ENCODE peak calls at places on chromosomes 5 and 9, in four cellular contexts. E is K562, M is HepG2, W is GM12878. N is an unnamed sample.

GRCh38 chr9:81293651-81294050 is 395.7 kb downstream of the TLE1 start:
- DNase-seq in E (no peak), M (no peak), W (no peak), N (no peak)

GRCh38 chr5:91521313-91521712 is 138.2 kb upstream of the ARRDC3 start:
- DNase-seq in E (no peak), M (no peak), W (no peak), N (no peak)

GRCh38 chr5:107840161-107840560 is 169.4 kb upstream of the EFNA5 start:
- DNase-seq in E (no peak), M (no peak), W (no peak), N (no peak)

GRCh38 chr5:58064799-58065198 is 395.1 kb downstream of the PLK2 start:
- DNase-seq in E (no peak), M (no peak), W (no peak), N (no peak)

GRCh38 chr5:131571669-131572168 is 63.3 kb downstream of the RAPGEF6 start:
- DNase-seq in E (no peak), M (no peak), W (no peak), N (no peak)

GRCh38 chr5:1885777-1886633 is 3.3 kb upstream of the IRX4 start:
- DNase-seq in E (no peak), M (no peak), W (no peak), N (no peak)

GRCh38 chr5:115100556-115100955 is 69.2 kb downstream of the TRIM36 start:
- DNase-seq in E (no peak), M (no peak), W (no peak), N (no peak)

GRCh38 chr9:18343799-18344198 is 130.2 kb upstream of the ADAMTSL1 start:
- DNase-seq in E (no peak), M (no peak), W (no peak), N (no peak)

GRCh38 chr5:151164687-151165392 is 7.3 kb upstream of the ANXA6 start:
- DNase-seq in E (peak), M (peak), W (peak), N (peak)

GRCh38 chr5:172683696-172684464 is 42.8 kb downstream of the NEURL1B start:
- DNase-seq in E (no peak), M (no peak), W (no peak), N (peak)

GRCh38 chr9:94611638-94612068 is 18.0 kb upstream of the FBP2 start:
- DNase-seq in E (no peak), M (no peak), W (no peak), N (no peak)

GRCh38 chr9:86634501-86634900 is 280.3 kb upstream of the TUT7 start:
- DNase-seq in E (no peak), M (no peak), W (no peak), N (no peak)

GRCh38 chr5:103111458-103111857 is 8.5 kb downstream of the GIN1 start:
- DNase-seq in E (no peak), M (no peak), W (no peak), N (no peak)

GRCh38 chr9:120258096-120258495 is 321.9 kb downstream of the CDK5RAP2 start:
- DNase-seq in E (no peak), M (no peak), W (no peak), N (no peak)

GRCh38 chr9:107969141-107969540 is 479.6 kb upstream of the KLF4 start:
- DNase-seq in E (no peak), M (no peak), W (no peak), N (no peak)

GRCh38 chr5:34892414-34892813 is 22.9 kb downstream of the RAD1 start:
- DNase-seq in E (no peak), M (no peak), W (no peak), N (no peak)
- TF ChIP-seq MYC in E (no peak), M (no peak), W (no peak), N (no peak)

GRCh38 chr9:131667576-131667975 is 72.3 kb downstream of the RAPGEF1 start:
- DNase-seq in E (no peak), M (no peak), W (no peak), N (no peak)

GRCh38 chr9:131668057-131668438 is 71.8 kb downstream of the RAPGEF1 start:
- DNase-seq in E (no peak), M (no peak), W (no peak), N (no peak)

GRCh38 chr9:131670247-131670681 is 69.6 kb downstream of the RAPGEF1 start:
- DNase-seq in E (no peak), M (no peak), W (no peak), N (no peak)

GRCh38 chr9:131669234-131670172 is 70.4 kb downstream of the RAPGEF1 start:
- DNase-seq in E (no peak), M (no peak), W (no peak), N (no peak)

DNA sequence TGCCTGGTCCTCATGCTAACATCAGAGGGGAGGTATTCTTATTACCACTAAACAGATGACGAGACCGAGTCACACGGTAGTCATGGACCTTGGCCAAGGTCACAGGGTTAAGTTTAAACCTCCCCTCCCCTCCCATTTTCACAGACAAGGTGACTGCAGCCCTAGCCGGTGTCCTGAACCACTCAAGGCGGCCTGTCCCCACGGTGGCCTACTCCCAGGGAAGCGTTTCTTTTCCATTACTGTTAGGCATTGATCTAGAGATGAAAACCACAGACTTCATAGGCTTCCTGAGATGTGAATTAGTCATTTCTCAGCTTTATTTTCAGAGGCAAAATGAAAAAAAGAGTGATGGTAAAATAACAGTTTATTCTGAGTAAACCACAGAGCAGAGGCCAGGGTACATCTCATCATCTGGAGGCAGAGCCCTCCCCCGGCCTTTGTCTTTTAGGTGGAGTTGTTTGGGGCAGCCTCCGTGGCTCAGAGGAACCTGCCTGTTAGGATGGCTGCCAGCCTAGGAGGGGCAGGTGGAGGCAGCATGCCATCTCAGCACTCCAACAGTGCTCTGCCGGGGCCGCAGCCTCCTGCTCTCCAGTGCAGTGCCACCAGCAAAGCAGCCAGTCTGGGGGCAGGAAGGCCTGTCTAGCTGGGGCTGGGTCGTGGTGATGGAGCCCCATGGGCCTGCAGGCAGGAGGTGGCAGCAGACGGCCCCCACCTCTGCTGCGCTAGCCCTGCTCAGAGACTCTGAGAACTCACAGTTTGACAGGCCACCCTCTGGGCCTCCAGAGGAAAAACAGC is 71.2 kb downstream of the RAPGEF1 start:
- DNase-seq in E (no peak), M (peak), W (peak), N (peak)
- TF ChIP-seq POLR2AphosphoS5 in E (no peak), M (no peak), W (no peak), N (no peak)

GRCh38 chr9:121714075-121714705 is 62.8 kb downstream of the DAB2IP start:
- DNase-seq in E (no peak), M (no peak), W (no peak), N (no peak)

GRCh38 chr9:121718063-121718462 is 66.6 kb downstream of the DAB2IP start:
- DNase-seq in E (no peak), M (no peak), W (no peak), N (no peak)

GRCh38 chr9:121714873-121715272 is 63.4 kb downstream of the DAB2IP start:
- DNase-seq in E (no peak), M (no peak), W (no peak), N (no peak)

GRCh38 chr9:121718501-121718900 is 67.1 kb downstream of the DAB2IP start:
- DNase-seq in E (no peak), M (no peak), W (no peak), N (no peak)

DNA sequence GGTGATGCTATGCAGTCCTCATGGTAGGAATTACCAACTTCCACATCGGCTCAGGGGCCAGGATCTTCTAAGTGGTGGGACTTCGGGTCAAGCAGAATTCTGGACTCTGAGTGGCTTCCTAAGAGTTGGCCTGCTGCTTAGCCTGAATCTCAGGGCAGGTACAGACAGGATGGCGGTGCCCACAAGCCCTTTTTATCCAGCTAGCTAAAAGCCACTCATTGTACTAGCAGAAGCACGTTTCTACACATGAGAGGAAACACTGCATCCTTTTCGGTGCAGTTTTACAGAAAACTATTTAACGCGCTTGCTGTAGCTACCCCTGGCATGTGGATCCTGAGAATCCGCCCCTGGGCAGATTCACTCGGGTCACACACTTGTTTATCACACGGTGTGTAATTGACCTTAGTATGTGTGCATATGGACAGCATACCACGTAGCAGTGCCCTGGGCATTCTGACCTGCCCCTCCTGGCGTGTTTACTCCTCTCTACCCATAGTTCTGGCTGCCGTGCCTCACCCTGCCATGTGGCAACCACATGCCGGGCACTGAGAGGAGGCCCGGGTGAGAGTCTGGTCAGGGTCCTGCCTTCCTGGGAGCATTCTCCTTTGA is 65.8 kb downstream of the DAB2IP start:
- DNase-seq in E (no peak), M (no peak), W (no peak), N (no peak)
- TF ChIP-seq MYC in E (no peak), M (no peak), W (no peak), N (no peak)

DNA sequence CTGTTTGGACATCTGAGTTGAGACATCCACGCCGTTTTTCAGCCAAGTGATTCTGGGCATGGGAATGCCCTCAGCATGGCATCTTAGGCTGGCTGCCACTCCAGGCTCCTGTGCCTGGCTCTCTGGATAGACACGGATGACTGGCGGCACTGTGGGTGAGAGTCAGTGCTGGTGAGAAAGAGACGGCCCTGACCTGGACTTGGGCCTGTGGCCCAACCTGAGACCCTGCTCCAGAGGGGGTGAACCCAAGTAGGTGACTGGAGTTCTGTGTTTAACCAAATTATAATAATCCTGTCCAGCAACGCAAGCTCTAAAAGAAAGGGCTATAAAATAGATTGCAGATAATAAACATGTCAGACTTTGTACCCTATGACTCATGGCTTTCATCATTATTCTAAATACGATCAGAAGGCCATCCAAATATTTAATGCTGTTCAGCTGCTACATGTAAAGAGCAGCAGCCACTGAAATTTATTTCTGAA is 173.9 kb downstream of the HSPA4 start:
- DNase-seq in E (no peak), M (no peak), W (no peak), N (peak)
- TF ChIP-seq POLR2AphosphoS5 in E (no peak), M (no peak), W (no peak), N (no peak)

DNA sequence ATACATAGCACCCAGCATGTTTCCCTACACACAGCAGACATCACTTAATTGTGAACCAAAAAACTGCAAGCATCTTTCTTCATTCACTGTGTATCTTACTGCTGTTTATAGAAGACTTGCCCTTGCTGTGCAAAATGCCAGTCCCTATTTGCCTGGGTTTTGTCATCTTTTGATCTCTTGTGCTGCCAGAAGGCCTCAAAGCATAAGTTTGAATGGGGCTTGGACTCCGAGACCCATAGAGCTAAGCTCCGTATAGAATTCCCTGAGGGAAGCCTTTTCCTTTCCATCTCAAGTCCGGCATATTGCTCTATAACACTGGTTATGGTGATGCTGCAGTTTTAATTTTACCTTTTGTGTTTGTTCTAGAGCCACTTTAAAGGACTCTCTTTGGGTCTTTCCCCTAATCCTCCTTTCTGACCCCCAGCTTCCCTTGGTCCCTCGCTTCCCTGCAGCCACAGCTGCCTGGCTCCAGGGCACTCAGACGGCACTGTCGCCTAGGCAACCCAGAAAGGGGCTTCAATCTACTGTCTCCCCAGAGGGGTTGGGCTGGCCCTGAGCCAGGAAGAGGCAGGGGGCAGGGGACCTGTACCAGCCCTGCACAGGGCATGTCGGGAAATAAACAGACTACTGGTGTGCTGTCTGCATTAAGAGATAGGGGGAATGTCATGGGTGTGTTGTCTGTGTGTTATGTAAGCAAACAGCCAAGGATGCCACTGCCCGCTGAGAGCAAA is 73.4 kb upstream of the MELK start:
- DNase-seq in E (no peak), M (no peak), W (no peak), N (no peak)
- TF ChIP-seq MYC in E (no peak), M (no peak), W (no peak), N (no peak)

GRCh38 chr9:137217276-137218211 is 4.5 kb downstream of the RNF208 start:
- DNase-seq in E (peak), M (peak), W (no peak), N (no peak)
- TF ChIP-seq POLR2AphosphoS5 in E (no peak), M (peak), W (no peak), N (no peak)

GRCh38 chr9:3989915-3990314 is 310.0 kb downstream of the GLIS3 start:
- DNase-seq in E (no peak), M (no peak), W (no peak), N (no peak)

GRCh38 chr9:3980771-3981170 is 319.1 kb downstream of the GLIS3 start:
- DNase-seq in E (no peak), M (no peak), W (no peak), N (no peak)

GRCh38 chr9:3980212-3980611 is 319.7 kb downstream of the GLIS3 start:
- DNase-seq in E (no peak), M (no peak), W (no peak), N (no peak)

GRCh38 chr9:3981897-3982296 is 318.0 kb downstream of the GLIS3 start:
- DNase-seq in E (no peak), M (no peak), W (no peak), N (no peak)

GRCh38 chr9:3986060-3986459 is 313.8 kb downstream of the GLIS3 start:
- DNase-seq in E (no peak), M (no peak), W (no peak), N (no peak)
- TF ChIP-seq MYC in E (no peak), M (no peak), W (no peak), N (no peak)